ENCODE peak calls at places on chromosomes 16 and 17, in four cellular contexts. X is activated CD4-positive, alpha-beta T cell treated with anti-CD3 and anti-CD28 coated beads, Interleukin-2, amount 50 U/mL, for 1 hour; T is CD8-positive, alpha-beta T cell; E is effector memory CD8-positive, alpha-beta T cell. D is an unnamed sample.

GRCh38 chr17:48484850-48485249 is 46.0 kb downstream of the HOXB1 start:
- DNase-seq in X (no peak), T (no peak), E (no peak), D (no peak)

GRCh38 chr17:35586569-35587073 is 501 bp upstream of the AP2B1 start:
- DNase-seq in X (no peak), T (no peak), E (no peak), D (no peak)

GRCh38 chr16:55043499-55043898 is 112.8 kb downstream of the IRX5 start:
- DNase-seq in X (no peak), T (no peak), E (no peak), D (no peak)

GRCh38 chr17:49459401-49459984 is 35.6 kb upstream of the NGFR start:
- DNase-seq in X (no peak), T (no peak), E (no peak), D (no peak)

GRCh38 chr17:15398736-15399331 is 57.4 kb upstream of the TEKT3 start:
- DNase-seq in X (no peak), T (no peak), E (no peak), D (no peak)

GRCh38 chr17:17408236-17408794 is 68.5 kb upstream of the MED9 start:
- DNase-seq in X (no peak), T (no peak), E (no peak), D (no peak)

GRCh38 chr16:1923299-1924034 is 5.3 kb upstream of the HS3ST6 start:
- DNase-seq in X (no peak), T (peak), E (no peak), D (no peak)

GRCh38 chr16:86158688-86159360 is 259.9 kb downstream of the IRF8 start:
- DNase-seq in X (no peak), T (no peak), E (no peak), D (no peak)

GRCh38 chr17:56540791-56541190 is 52.7 kb upstream of the NOG start:
- DNase-seq in X (no peak), T (no peak), E (no peak), D (no peak)

GRCh38 chr16:20391045-20391444 is 13.5 kb downstream of the PDILT start:
- DNase-seq in X (no peak), T (no peak), E (no peak), D (no peak)

GRCh38 chr17:80913928-80914821 is 77.5 kb upstream of the CHMP6 start:
- DNase-seq in X (no peak), T (no peak), E (no peak), D (no peak)

GRCh38 chr17:20975566-20975965 is 67.2 kb downstream of the USP22 start:
- DNase-seq in X (no peak), T (no peak), E (no peak), D (no peak)

GRCh38 chr17:17032131-17032692 is 10.0 kb upstream of the MPRIP start:
- DNase-seq in X (no peak), T (no peak), E (no peak), D (no peak)

GRCh38 chr17:45265823-45266222 is 3.9 kb upstream of the SPATA32 start:
- DNase-seq in X (no peak), T (no peak), E (no peak), D (no peak)